ENCODE peak calls at places on chromosomes 1 and 21, in four cellular contexts. One of them, this sample, is unnamed.

GRCh38 chr1:23611601-23612327 is 52.5 kb upstream of the ID3 start:
- DNase-seq in mesothelial cell of epicardium: no peak
- DNase-seq in HCT116: no peak
- DNase-seq in nephron progenitor cell: no peak
- DNase-seq in this sample: no peak

GRCh38 chr1:32332290-32333079 is 3.5 kb downstream of the MARCKSL1 start:
- DNase-seq in nephron progenitor cell: no peak
- DNase-seq in mesothelial cell of epicardium: no peak
- DNase-seq in HCT116: no peak
- DNase-seq in this sample: no peak

GRCh38 chr21:37257967-37258877 is 8.9 kb downstream of the VPS26C start:
- DNase-seq in HCT116: no peak
- DNase-seq in nephron progenitor cell: peak
- DNase-seq in mesothelial cell of epicardium: peak
- DNase-seq in this sample: peak

GRCh38 chr21:45276620-45277019 is 11.1 kb downstream of the POFUT2 start:
- DNase-seq in mesothelial cell of epicardium: no peak
- DNase-seq in HCT116: no peak
- DNase-seq in nephron progenitor cell: no peak
- DNase-seq in this sample: no peak

GRCh38 chr1:77273891-77274290 is 7.9 kb upstream of the AK5 start:
- DNase-seq in HCT116: no peak
- DNase-seq in mesothelial cell of epicardium: no peak
- DNase-seq in nephron progenitor cell: no peak
- DNase-seq in this sample: no peak

GRCh38 chr1:224170748-224171478 is 12.1 kb upstream of the DEGS1 start:
- DNase-seq in HCT116: no peak
- DNase-seq in nephron progenitor cell: no peak
- DNase-seq in mesothelial cell of epicardium: no peak
- DNase-seq in this sample: no peak

GRCh38 chr1:230753586-230754251 is 6.5 kb downstream of the CAPN9 start:
- DNase-seq in nephron progenitor cell: peak
- DNase-seq in HCT116: peak
- DNase-seq in mesothelial cell of epicardium: no peak
- DNase-seq in this sample: peak

GRCh38 chr1:181094402-181094801 is 5.9 kb downstream of the IER5 start:
- DNase-seq in nephron progenitor cell: no peak
- DNase-seq in mesothelial cell of epicardium: no peak
- DNase-seq in HCT116: no peak
- DNase-seq in this sample: no peak

GRCh38 chr1:25118554-25118953 is 113.7 kb downstream of the SYF2 start:
- DNase-seq in nephron progenitor cell: no peak
- DNase-seq in HCT116: no peak
- DNase-seq in mesothelial cell of epicardium: no peak
- DNase-seq in this sample: no peak

GRCh38 chr1:69921501-69921900 is 283.9 kb downstream of the LRRC40 start:
- DNase-seq in nephron progenitor cell: no peak
- DNase-seq in mesothelial cell of epicardium: no peak
- DNase-seq in HCT116: no peak
- DNase-seq in this sample: no peak

GRCh38 chr21:30249936-30250335 is 32.8 kb downstream of the KRTAP24-1 start:
- DNase-seq in HCT116: no peak
- DNase-seq in nephron progenitor cell: no peak
- DNase-seq in mesothelial cell of epicardium: no peak
- DNase-seq in this sample: no peak

GRCh38 chr1:90133133-90133532 is 138.2 kb downstream of the ZNF326 start:
- DNase-seq in mesothelial cell of epicardium: no peak
- DNase-seq in nephron progenitor cell: peak
- DNase-seq in HCT116: peak
- DNase-seq in this sample: peak

GRCh38 chr21:35178098-35178497 is 129.0 kb upstream of the RUNX1 start:
- DNase-seq in HCT116: no peak
- DNase-seq in nephron progenitor cell: no peak
- DNase-seq in mesothelial cell of epicardium: no peak
- DNase-seq in this sample: no peak

GRCh38 chr1:3457910-3458621 is 3.6 kb downstream of the ARHGEF16 start:
- DNase-seq in HCT116: no peak
- DNase-seq in mesothelial cell of epicardium: no peak
- DNase-seq in nephron progenitor cell: peak
- DNase-seq in this sample: no peak

DNA sequence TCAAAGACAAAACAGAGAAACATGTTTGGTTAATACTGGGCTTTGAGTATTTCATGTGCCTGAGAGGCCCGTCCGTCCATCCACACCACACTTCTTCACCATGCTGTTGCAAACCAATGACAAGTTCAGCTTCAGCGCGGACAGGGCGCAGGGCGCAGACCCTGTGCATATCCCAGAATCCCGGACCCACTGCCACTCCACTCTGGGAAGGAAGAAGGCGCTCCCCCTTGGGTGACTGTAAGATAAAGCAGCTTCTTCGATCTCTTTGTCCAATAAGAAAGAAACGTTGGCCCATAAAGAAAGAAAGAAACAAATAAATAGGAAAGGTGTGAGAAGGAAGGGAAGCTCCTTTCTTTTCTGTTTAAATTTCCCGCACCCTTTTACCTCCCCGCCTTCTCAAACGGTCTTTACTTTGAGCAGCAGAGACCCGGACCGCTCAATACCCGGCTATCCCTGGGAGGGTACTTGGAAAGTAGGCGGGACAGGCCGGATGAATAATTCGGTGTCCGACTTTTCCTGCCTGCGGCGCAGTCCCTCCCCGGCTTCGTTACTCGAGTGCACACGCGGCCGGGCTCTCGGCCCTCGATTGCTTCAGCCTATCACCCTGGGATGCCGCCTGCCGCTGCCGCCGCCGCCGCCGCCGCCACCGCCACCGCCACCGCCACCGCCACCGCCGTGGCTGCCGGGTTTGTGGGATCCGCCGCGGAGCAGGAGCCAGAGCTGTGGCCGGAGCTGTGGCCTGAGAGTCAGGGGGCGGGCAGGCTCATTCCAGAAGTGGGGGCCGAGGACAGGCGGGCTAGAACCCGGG is 550 bp upstream of the RASAL2 start:
- DNase-seq in mesothelial cell of epicardium: peak
- DNase-seq in nephron progenitor cell: peak
- DNase-seq in HCT116: peak
- DNase-seq in this sample: peak
- TF ChIP-seq CTCF in mesothelial cell of epicardium: no peak
- TF ChIP-seq CTCF in nephron progenitor cell: no peak
- TF ChIP-seq CTCF in HCT116: no peak
- TF ChIP-seq CTCF in this sample: no peak

DNA sequence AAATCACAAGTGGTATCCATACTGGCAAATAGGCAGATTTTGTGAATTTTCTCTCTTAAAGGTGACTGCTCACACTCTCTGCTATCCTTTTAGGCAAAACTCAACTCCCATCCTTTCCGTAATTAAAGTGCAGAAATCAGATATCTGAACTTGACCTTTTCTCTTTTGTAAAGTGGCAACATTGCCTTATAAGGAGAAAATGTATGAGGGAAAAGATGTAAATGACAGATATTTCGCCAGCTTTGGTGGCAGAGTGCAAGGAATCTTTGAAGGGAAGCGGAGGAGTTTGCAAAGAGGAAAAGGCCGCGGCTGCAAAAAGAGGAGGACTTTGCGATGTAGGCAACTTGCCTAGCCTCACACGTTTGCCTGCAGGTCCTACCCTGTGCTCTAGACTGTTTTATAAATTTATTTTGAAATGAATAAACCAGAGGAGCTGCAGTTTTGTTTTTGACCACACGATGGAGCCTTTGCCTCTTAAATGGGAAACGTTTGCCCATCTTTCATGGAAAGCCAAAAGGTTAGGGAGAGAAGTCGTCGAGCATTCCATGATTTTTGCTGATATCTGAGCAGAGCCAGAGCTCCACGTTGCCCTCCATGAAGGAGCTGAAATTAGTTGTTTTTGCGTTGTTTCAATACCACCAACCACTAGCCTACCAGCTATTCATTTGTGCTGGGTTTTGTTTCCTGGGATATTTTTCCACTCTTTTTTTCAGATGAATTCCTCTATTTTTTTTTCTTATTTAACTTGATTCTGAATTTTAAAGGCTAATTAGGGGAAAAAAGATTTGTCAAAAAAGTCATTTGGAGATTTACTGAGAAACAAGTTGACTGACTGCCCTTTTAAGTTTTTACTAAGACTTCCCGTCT is 242.3 kb downstream of the LMX1A start:
- DNase-seq in nephron progenitor cell: peak
- DNase-seq in HCT116: peak
- DNase-seq in mesothelial cell of epicardium: no peak
- DNase-seq in this sample: peak
- TF ChIP-seq CTCF in nephron progenitor cell: peak
- TF ChIP-seq CTCF in HCT116: peak
- TF ChIP-seq CTCF in mesothelial cell of epicardium: peak
- TF ChIP-seq CTCF in this sample: peak

DNA sequence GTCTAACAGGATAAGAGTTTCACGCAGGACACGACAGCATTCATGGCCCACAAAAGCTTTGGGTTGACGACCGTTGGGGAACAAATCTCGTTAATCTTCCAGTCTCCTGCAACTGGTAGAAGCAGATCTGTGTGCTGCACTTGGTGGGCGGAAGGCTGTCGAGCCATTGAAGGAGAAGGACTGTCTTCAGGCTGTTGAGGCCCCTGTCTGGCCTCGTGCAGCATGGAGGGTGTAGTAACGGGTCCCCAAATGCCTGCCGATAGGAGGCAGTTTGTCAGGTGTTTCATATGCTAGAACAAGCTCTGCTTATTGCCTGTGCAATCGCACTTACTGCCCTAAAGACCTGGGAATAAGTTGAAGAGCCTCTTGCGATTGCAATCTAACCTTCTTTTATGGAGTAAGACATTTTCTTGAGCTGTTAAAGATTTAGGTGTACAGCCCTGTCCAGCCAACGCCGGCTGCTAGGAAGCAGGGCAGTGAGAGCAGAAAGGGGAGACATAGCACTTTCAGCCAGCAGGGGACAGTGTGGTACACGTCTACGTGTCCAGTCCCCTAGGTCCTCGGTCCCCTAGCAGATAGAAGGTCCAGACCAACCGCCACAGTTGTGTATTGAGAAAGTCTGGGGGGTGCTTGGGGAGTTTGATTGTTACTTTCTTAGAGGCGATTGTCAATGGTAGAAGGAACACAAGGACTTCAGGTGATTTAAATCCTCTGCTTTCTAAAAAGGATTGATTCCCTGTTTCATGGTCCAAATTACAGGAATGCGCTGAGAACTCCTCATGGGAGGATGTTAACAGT is 102.3 kb upstream of the TMPRSS2 start:
- DNase-seq in HCT116: peak
- DNase-seq in mesothelial cell of epicardium: no peak
- DNase-seq in nephron progenitor cell: peak
- DNase-seq in this sample: peak
- TF ChIP-seq CTCF in HCT116: peak
- TF ChIP-seq CTCF in mesothelial cell of epicardium: peak
- TF ChIP-seq CTCF in nephron progenitor cell: peak
- TF ChIP-seq CTCF in this sample: peak

GRCh38 chr1:44784094-44785026 is 3.6 kb downstream of the BEST4 start:
- DNase-seq in HCT116: no peak
- DNase-seq in mesothelial cell of epicardium: no peak
- DNase-seq in nephron progenitor cell: peak
- DNase-seq in this sample: no peak
- TF ChIP-seq CTCF in HCT116: no peak
- TF ChIP-seq CTCF in mesothelial cell of epicardium: no peak
- TF ChIP-seq CTCF in nephron progenitor cell: no peak
- TF ChIP-seq CTCF in this sample: no peak

GRCh38 chr1:153242160-153242559 is 17.3 kb upstream of the LORICRIN start:
- DNase-seq in mesothelial cell of epicardium: no peak
- DNase-seq in nephron progenitor cell: no peak
- DNase-seq in HCT116: no peak
- DNase-seq in this sample: no peak

GRCh38 chr1:153232553-153232952 is 15.2 kb downstream of the PRR9 start:
- DNase-seq in HCT116: no peak
- DNase-seq in nephron progenitor cell: no peak
- DNase-seq in mesothelial cell of epicardium: no peak
- DNase-seq in this sample: no peak

GRCh38 chr1:153233448-153233847 is 16.1 kb downstream of the PRR9 start:
- DNase-seq in mesothelial cell of epicardium: no peak
- DNase-seq in nephron progenitor cell: no peak
- DNase-seq in HCT116: no peak
- DNase-seq in this sample: no peak

GRCh38 chr1:153238536-153238935 is 21.0 kb upstream of the LORICRIN start:
- DNase-seq in mesothelial cell of epicardium: no peak
- DNase-seq in nephron progenitor cell: no peak
- DNase-seq in HCT116: peak
- DNase-seq in this sample: no peak
- TF ChIP-seq CTCF in mesothelial cell of epicardium: peak
- TF ChIP-seq CTCF in nephron progenitor cell: no peak
- TF ChIP-seq CTCF in HCT116: peak
- TF ChIP-seq CTCF in this sample: no peak

DNA sequence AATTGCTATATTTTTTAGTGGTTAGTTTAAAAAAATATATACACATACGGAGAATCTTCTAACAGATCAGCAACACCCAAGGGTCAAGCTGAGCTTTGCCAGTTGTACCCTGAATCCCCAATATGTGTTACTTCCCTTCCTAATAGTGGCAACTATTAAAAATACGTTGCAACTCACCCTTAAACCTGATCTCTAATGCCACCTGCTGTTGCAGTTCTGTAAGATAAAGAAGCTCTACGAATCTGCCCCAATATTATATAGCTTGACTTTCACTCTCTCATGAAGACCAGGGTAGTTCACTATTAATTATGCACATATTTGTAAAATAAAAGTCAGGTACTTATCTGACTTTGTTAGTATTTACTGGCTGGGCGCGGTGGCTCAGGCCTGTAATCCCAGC is 58.4 kb downstream of the ASH1L start:
- DNase-seq in HCT116: peak
- DNase-seq in nephron progenitor cell: no peak
- DNase-seq in mesothelial cell of epicardium: no peak
- DNase-seq in this sample: no peak
- TF ChIP-seq CTCF in HCT116: peak
- TF ChIP-seq CTCF in nephron progenitor cell: no peak
- TF ChIP-seq CTCF in mesothelial cell of epicardium: peak
- TF ChIP-seq CTCF in this sample: no peak

GRCh38 chr1:20195464-20195780 is 9.1 kb upstream of the PLA2G2C start:
- DNase-seq in HCT116: no peak
- DNase-seq in mesothelial cell of epicardium: no peak
- DNase-seq in nephron progenitor cell: no peak
- DNase-seq in this sample: no peak
- TF ChIP-seq CTCF in HCT116: no peak
- TF ChIP-seq CTCF in mesothelial cell of epicardium: no peak
- TF ChIP-seq CTCF in nephron progenitor cell: no peak
- TF ChIP-seq CTCF in this sample: no peak

GRCh38 chr1:234619071-234619480 is 9.1 kb upstream of the IRF2BP2 start:
- DNase-seq in nephron progenitor cell: no peak
- DNase-seq in mesothelial cell of epicardium: no peak
- DNase-seq in HCT116: no peak
- DNase-seq in this sample: no peak

GRCh38 chr1:234618726-234619049 is 8.7 kb upstream of the IRF2BP2 start:
- DNase-seq in nephron progenitor cell: no peak
- DNase-seq in HCT116: no peak
- DNase-seq in mesothelial cell of epicardium: no peak
- DNase-seq in this sample: no peak

GRCh38 chr1:234620272-234620711 is 10.3 kb upstream of the IRF2BP2 start:
- DNase-seq in nephron progenitor cell: no peak
- DNase-seq in mesothelial cell of epicardium: no peak
- DNase-seq in HCT116: no peak
- DNase-seq in this sample: no peak

GRCh38 chr1:234620786-234621468 is 10.9 kb upstream of the IRF2BP2 start:
- DNase-seq in nephron progenitor cell: no peak
- DNase-seq in mesothelial cell of epicardium: no peak
- DNase-seq in HCT116: no peak
- DNase-seq in this sample: no peak

GRCh38 chr1:234619794-234620247 is 9.8 kb upstream of the IRF2BP2 start:
- DNase-seq in mesothelial cell of epicardium: no peak
- DNase-seq in HCT116: no peak
- DNase-seq in nephron progenitor cell: no peak
- DNase-seq in this sample: no peak
- TF ChIP-seq CTCF in mesothelial cell of epicardium: no peak
- TF ChIP-seq CTCF in HCT116: no peak
- TF ChIP-seq CTCF in nephron progenitor cell: no peak
- TF ChIP-seq CTCF in this sample: no peak

This sample was measured in endothelial cell.